ENCODE peak calls at places on chromosomes 12 and 14, in eight cellular contexts. B is fibroblast of the aortic adventitia, Q is A172, T is iPS-NIHi11, Z is Karpas-422, L is kidney glomerular epithelial cell, D is NCI-H345, N is NCI-H1092 treated with DMSO at 0.1 percent for 48 hours. H is an unnamed sample.

GRCh38 chr12:102883204-102883799 is 33.7 kb downstream of the PAH start:
- DNase-seq in B (peak), Q (peak), T (peak), Z (peak), L (peak), D (peak), N (peak), H (peak)

GRCh38 chr12:49762468-49762847 is 21.1 kb downstream of the TMBIM6 start:
- DNase-seq in B (no peak), Q (no peak), T (no peak), Z (no peak), L (no peak), D (no peak), N (no peak), H (no peak)

GRCh38 chr14:49954171-49954631 is 61.3 kb downstream of the ARF6 start:
- DNase-seq in B (peak), Q (no peak), T (no peak), Z (no peak), L (peak), D (no peak), N (no peak), H (no peak)

GRCh38 chr14:73254247-73255004 is 17.1 kb downstream of the PAPLN start:
- DNase-seq in B (no peak), Q (no peak), T (no peak), Z (no peak), L (no peak), D (no peak), N (no peak), H (no peak)

GRCh38 chr14:68945190-68945584 is 33.9 kb downstream of the ACTN1 start:
- DNase-seq in B (no peak), Q (no peak), T (no peak), Z (no peak), L (no peak), D (no peak), N (no peak), H (no peak)

GRCh38 chr12:94225506-94225905 is 77.1 kb downstream of the PLXNC1 start:
- DNase-seq in B (no peak), Q (no peak), T (no peak), Z (no peak), L (no peak), D (no peak), N (no peak), H (no peak)

GRCh38 chr14:103698380-103699260 is 16.6 kb downstream of the XRCC3 start:
- DNase-seq in B (no peak), Q (no peak), T (peak), Z (peak), L (no peak), D (peak), N (no peak), H (no peak)

GRCh38 chr14:90159688-90160087 is 96.7 kb upstream of the PSMC1 start:
- DNase-seq in B (no peak), Q (no peak), T (no peak), Z (no peak), L (no peak), D (no peak), N (no peak), H (no peak)

GRCh38 chr12:56713345-56713744 is 11.8 kb downstream of the NACA start:
- DNase-seq in B (no peak), Q (no peak), T (no peak), Z (no peak), L (no peak), D (no peak), N (no peak), H (no peak)

GRCh38 chr14:51167587-51168219 is 72.3 kb upstream of the TMX1 start:
- DNase-seq in B (peak), Q (no peak), T (no peak), Z (no peak), L (no peak), D (no peak), N (no peak), H (peak)

GRCh38 chr12:107610030-107610859 is 75.4 kb upstream of the PWP1 start:
- DNase-seq in B (peak), Q (peak), T (peak), Z (peak), L (peak), D (no peak), N (peak), H (peak)

GRCh38 chr12:114045333-114045732 is 79.2 kb upstream of the RBM19 start:
- DNase-seq in B (no peak), Q (no peak), T (no peak), Z (no peak), L (no peak), D (no peak), N (no peak), H (no peak)

GRCh38 chr12:7609480-7609879 is 56.2 kb downstream of the APOBEC1 start:
- DNase-seq in B (peak), Q (peak), T (no peak), Z (no peak), L (no peak), D (no peak), N (no peak), H (no peak)

GRCh38 chr14:60356921-60357550 is 108.0 kb downstream of the PPM1A start:
- DNase-seq in B (no peak), Q (no peak), T (peak), Z (no peak), L (no peak), D (peak), N (peak), H (no peak)

GRCh38 chr12:68865399-68866154 is 57.6 kb downstream of the MDM2 start:
- DNase-seq in B (no peak), Q (no peak), T (no peak), Z (no peak), L (no peak), D (no peak), N (no peak), H (no peak)

GRCh38 chr12:89067436-89067835 is 284.9 kb downstream of the DUSP6 start:
- DNase-seq in B (peak), Q (peak), T (no peak), Z (no peak), L (peak), D (no peak), N (no peak), H (peak)

GRCh38 chr14:68784995-68785816 is 7.7 kb downstream of the ZFP36L1 start:
- DNase-seq in B (peak), Q (peak), T (no peak), Z (no peak), L (peak), D (no peak), N (no peak), H (peak)

GRCh38 chr12:47088021-47088944 is 8.5 kb upstream of the AMIGO2 start:
- DNase-seq in B (peak), Q (peak), T (no peak), Z (no peak), L (peak), D (peak), N (peak), H (no peak)

GRCh38 chr12:110776410-110776809 is 33.7 kb upstream of the PPP1CC start:
- DNase-seq in B (no peak), Q (no peak), T (no peak), Z (peak), L (peak), D (no peak), N (no peak), H (no peak)

GRCh38 chr12:53223391-53224267 is 8.4 kb downstream of the RARG start:
- DNase-seq in B (peak), Q (no peak), T (no peak), Z (no peak), L (no peak), D (no peak), N (no peak), H (peak)

GRCh38 chr14:61285364-61285763 is 4.2 kb upstream of the TMEM30B start:
- DNase-seq in B (no peak), Q (no peak), T (no peak), Z (no peak), L (no peak), D (no peak), N (no peak), H (no peak)

GRCh38 chr12:31002999-31003398 is 70.7 kb upstream of the DDX11 start:
- DNase-seq in B (no peak), Q (peak), T (no peak), Z (no peak), L (peak), D (no peak), N (no peak), H (no peak)

GRCh38 chr12:51240971-51241370 is 2.3 kb downstream of the DAZAP2 start:
- DNase-seq in B (peak), Q (peak), T (no peak), Z (no peak), L (peak), D (no peak), N (no peak), H (no peak)

GRCh38 chr12:27244680-27245005 is 557 bp downstream of the STK38L start:
- DNase-seq in B (peak), Q (no peak), T (no peak), Z (no peak), L (peak), D (no peak), N (no peak), H (no peak)